ENCODE peak calls at places on chromosomes 7 and 10, in seven cellular contexts. X is psoas muscle, E is NCI-H1105 treated with DMSO at 0.1 percent for 48 hours, S is astrocyte, A is sigmoid colon, K is T-cell, U is non-pigmented ciliary epithelial cell. C is an unnamed sample.

GRCh38 chr10:131453772-131454634 is 142.5 kb upstream of the TCERG1L start:
- DNase-seq in X (peak; percentile 71), E (no peak), S (no peak), A (no peak), K (peak; percentile 38), U (no peak), C (no peak)

GRCh38 chr7:157412021-157412443 is 75.2 kb downstream of the DNAJB6 start:
- DNase-seq in X (no peak), E (no peak), S (peak; percentile 90), A (no peak), K (no peak), U (peak; percentile 74), C (no peak)

GRCh38 chr7:21912305-21912704 is 33.4 kb downstream of the CDCA7L start:
- DNase-seq in X (no peak), E (no peak), S (peak; percentile 80), A (no peak), K (no peak), U (peak; percentile 5), C (no peak)

GRCh38 chr7:129560831-129561230 is 50.7 kb upstream of the NRF1 start:
- DNase-seq in X (no peak), E (no peak), S (no peak), A (no peak), K (no peak), U (no peak), C (no peak)

GRCh38 chr7:320297-320696 is 30.3 kb downstream of the FOXL3 start:
- DNase-seq in X (no peak), E (no peak), S (no peak), A (no peak), K (no peak), U (no peak), C (no peak)

GRCh38 chr7:41912851-41913580 is 210.1 kb upstream of the INHBA start:
- DNase-seq in X (no peak), E (no peak), S (peak; percentile 43), A (no peak), K (no peak), U (no peak), C (no peak)

GRCh38 chr7:55792048-55792447 is 70.5 kb downstream of the SEPTIN14 start:
- DNase-seq in X (no peak), E (no peak), S (no peak), A (no peak), K (no peak), U (no peak), C (no peak)

GRCh38 chr7:32318300-32319018 is 171.7 kb downstream of the LSM5 start:
- DNase-seq in X (no peak), E (no peak), S (no peak), A (no peak), K (no peak), U (no peak), C (no peak)

GRCh38 chr10:1962025-1962424 is 224.7 kb upstream of the ADARB2 start:
- DNase-seq in X (no peak), E (no peak), S (no peak), A (no peak), K (no peak), U (no peak), C (no peak)

GRCh38 chr10:107442035-107442505 is 277.6 kb upstream of the SORCS1 start:
- DNase-seq in X (no peak), E (no peak), S (peak; percentile 43), A (no peak), K (no peak), U (peak; percentile 68), C (peak; percentile 56)

GRCh38 chr7:116859323-116859722 is 3.1 kb upstream of the CAPZA2 start:
- DNase-seq in X (no peak), E (no peak), S (peak; percentile 75), A (no peak), K (no peak), U (peak; percentile 38), C (peak; percentile 48)

GRCh38 chr7:151271699-151272355 is 23.3 kb upstream of the SMARCD3 start:
- DNase-seq in X (peak; percentile 58), E (no peak), S (no peak), A (peak; percentile 91), K (no peak), U (no peak), C (peak; percentile 20)

GRCh38 chr7:75966209-75966961 is 28.0 kb downstream of the TMEM120A start:
- DNase-seq in X (peak; percentile 75), E (peak; percentile 78), S (peak; percentile 50), A (peak; percentile 94), K (no peak), U (no peak), C (no peak)

GRCh38 chr7:76225379-76225778 is 23.7 kb downstream of the SRRM3 start:
- DNase-seq in X (peak; percentile 23), E (no peak), S (peak; percentile 8), A (no peak), K (peak; percentile 13), U (no peak), C (no peak)

GRCh38 chr10:115830260-115830970 is 442.6 kb downstream of the GFRA1 start:
- DNase-seq in X (no peak), E (no peak), S (peak; percentile 67), A (no peak), K (no peak), U (no peak), C (no peak)

GRCh38 chr7:132275811-132276210 is 300.5 kb downstream of the PLXNA4 start:
- DNase-seq in X (no peak), E (peak; percentile 75), S (no peak), A (no peak), K (no peak), U (no peak), C (no peak)

GRCh38 chr7:96236198-96237039 is 85.5 kb downstream of the SLC25A13 start:
- DNase-seq in X (peak; percentile 43), E (peak; percentile 79), S (peak; percentile 94), A (peak; percentile 84), K (no peak), U (peak; percentile 92), C (peak; percentile 80)